ENCODE peak calls at places on chromosomes 2 and 18, in five cellular contexts. A is GM12878, G is K562, V is HepG2, F is H1. Q is an unnamed sample.

GRCh38 chr2:149112713-149113112 is 74.2 kb downstream of the LYPD6B start:
- DNase-seq in G (no peak), A (no peak), F (no peak), V (no peak), Q (no peak)

GRCh38 chr2:47724221-47724981 is 58.5 kb upstream of the MSH6 start:
- DNase-seq in V (no peak), F (no peak), A (peak; percentile 100), G (peak; percentile 6), Q (no peak)

GRCh38 chr2:46306320-46306719 is 9.1 kb downstream of the EPAS1 start:
- DNase-seq in V (peak; percentile 97), F (no peak), G (no peak), A (no peak), Q (no peak)

GRCh38 chr18:70411886-70412443 is 123.1 kb downstream of the SOCS6 start:
- DNase-seq in F (no peak), V (no peak), A (no peak), G (no peak), Q (no peak)

GRCh38 chr18:6414118-6414722 is 491 bp downstream of the L3MBTL4 start:
- DNase-seq in A (no peak), V (peak; percentile 22), F (no peak), G (no peak), Q (peak; percentile 71)

GRCh38 chr2:210584834-210585233 is 28.4 kb downstream of the CPS1 start:
- DNase-seq in G (no peak), A (no peak), V (peak; percentile 55), F (no peak), Q (peak; percentile 6)

GRCh38 chr2:61157371-61158003 is 4.5 kb upstream of the C2orf74 start:
- DNase-seq in F (no peak), G (no peak), A (no peak), V (no peak), Q (no peak)

GRCh38 chr18:23380001-23380550 is 73.0 kb upstream of the RIOK3 start:
- DNase-seq in G (peak; percentile 9), F (no peak), A (no peak), V (no peak), Q (peak; percentile 31)

GRCh38 chr18:34871435-34871834 is 161.3 kb downstream of the DTNA start:
- DNase-seq in V (no peak), A (no peak), G (no peak), F (no peak), Q (no peak)

GRCh38 chr18:21740474-21740723 is 193 bp upstream of the MIB1 start:
- DNase-seq in F (peak; percentile 90), G (peak; percentile 98), V (peak; percentile 92), A (no peak), Q (peak; percentile 98)

GRCh38 chr18:51168960-51169662 is 28.4 kb downstream of the MEX3C start:
- DNase-seq in G (no peak), F (no peak), A (no peak), V (no peak), Q (no peak)

GRCh38 chr2:227606476-227606875 is 7.8 kb downstream of the SCYGR2 start:
- DNase-seq in V (no peak), A (no peak), G (no peak), F (no peak), Q (no peak)

GRCh38 chr2:205763708-205764501 is 81.6 kb downstream of the NRP2 start:
- DNase-seq in V (no peak), A (no peak), G (peak; percentile 53), F (peak; percentile 68), Q (peak; percentile 92)

GRCh38 chr2:233354971-233355574 is 779 bp downstream of the DGKD start:
- DNase-seq in A (no peak), F (no peak), V (no peak), G (no peak), Q (peak; percentile 49)

GRCh38 chr2:115739574-115739973 is 1297.1 kb downstream of the DPP10 start:
- DNase-seq in V (no peak), G (no peak), A (no peak), F (peak; percentile 3), Q (peak; percentile 69)

GRCh38 chr2:56053679-56054078 is 130.1 kb upstream of the EFEMP1 start:
- DNase-seq in F (no peak), A (no peak), V (no peak), G (no peak), Q (no peak)

DNA sequence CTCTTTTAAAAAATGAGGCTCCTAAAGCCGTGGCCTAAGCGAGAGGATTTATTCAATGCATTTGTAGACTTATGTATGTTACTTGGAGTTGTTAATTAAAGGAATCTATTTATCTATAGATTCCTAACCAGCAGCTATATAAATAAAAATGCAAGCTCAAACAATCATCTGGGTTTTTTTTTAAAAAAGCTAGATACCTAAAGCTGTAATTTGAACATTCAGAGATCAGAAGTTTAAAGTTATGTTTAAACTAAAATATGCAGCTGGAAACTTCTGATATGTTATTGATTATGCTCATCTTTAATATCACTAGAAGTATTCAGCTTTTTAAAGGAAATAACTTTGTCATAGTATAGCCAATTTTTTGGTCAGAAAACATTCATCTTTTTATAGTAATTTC is 1.0 kb downstream of the MEIS1 start:
- DNase-seq in A (no peak), G (no peak), V (no peak), F (no peak), Q (no peak)
- H3K27me3 ChIP-seq in A (peaks cover 9% of the 10 kb centered on the region), G (no peaks in the 10 kb centered on the region), V (no peaks in the 10 kb centered on the region), F (peaks cover 80% of the 10 kb centered on the region), Q (peaks cover 98% of the 10 kb centered on the region)

DNA sequence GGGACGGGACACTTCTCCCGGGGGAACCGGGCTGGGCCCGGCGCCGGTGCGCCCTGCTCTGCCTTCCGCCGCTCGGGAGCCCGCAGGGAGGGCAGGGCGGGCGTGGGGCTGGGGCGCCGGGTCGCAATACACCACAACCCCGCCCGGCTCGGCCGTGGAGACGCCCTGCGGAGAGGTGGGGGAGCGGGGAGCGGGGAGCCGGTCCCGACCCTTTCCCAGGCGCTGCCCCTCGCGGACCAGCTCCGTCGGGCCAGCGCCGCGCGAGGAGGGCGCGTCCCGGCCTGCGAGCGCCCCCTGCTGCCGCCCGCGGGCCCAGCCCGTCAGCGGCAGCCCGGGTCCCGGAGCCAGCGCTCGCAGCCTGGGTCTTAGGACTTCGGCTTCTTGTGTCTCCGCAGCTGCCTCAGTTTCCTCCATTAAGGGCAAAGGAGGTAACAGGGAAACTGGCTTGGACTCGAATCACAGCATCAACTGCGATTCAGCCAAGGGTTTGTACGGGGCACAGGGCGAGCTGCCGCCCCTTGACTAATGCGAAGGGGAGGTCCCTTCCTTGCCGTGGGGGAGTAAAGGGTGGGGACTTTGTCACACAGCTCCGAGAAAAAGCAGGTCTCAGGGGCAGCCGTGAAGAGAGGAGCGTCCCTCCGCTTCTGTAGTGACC is 635 bp upstream of the ADRA2B start:
- DNase-seq in A (no peak), F (no peak), G (peak; percentile 70), V (no peak), Q (peak; percentile 78)
- TF ChIP-seq CREB1 in A (no peak), F (no peak), G (no peak), V (no peak), Q (no peak)

GRCh38 chr2:65256088-65256487 is 28.5 kb downstream of the ACTR2 start:
- DNase-seq in F (no peak), A (no peak), G (no peak), V (no peak), Q (peak; percentile 11)
- H3K36me3 ChIP-seq in F (no peaks in the 10 kb centered on the region), A (peaks cover 2% of the 10 kb centered on the region), G (peaks cover 71% of the 10 kb centered on the region), V (peaks cover 12% of the 10 kb centered on the region), Q (peaks cover 11% of the 10 kb centered on the region)

DNA sequence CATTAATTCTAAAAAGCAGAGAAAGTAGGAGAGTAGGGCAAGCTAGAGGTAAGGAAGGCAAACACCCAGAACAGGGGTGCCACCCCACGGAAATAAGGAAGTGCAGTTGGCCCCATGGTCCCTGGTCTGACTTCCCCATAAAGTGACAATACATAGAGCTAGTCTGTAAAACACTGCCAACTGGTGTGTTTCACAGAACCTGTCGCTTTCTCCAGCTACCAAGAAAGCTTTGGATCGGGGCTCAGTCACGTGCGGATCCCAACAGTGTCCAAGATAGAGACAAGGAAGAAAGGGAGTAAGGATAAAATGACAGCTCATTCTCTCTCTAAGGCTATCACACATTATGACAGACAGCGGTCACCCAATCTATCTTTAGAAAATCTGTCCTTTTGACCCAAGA is 36.4 kb downstream of the TBC1D8 start:
- DNase-seq in F (no peak), A (no peak), G (no peak), V (no peak), Q (no peak)
- H3K27me3 ChIP-seq in F (no peaks in the 10 kb centered on the region), A (no peaks in the 10 kb centered on the region), G (peaks cover 19% of the 10 kb centered on the region), V (no peaks in the 10 kb centered on the region), Q (no peaks in the 10 kb centered on the region)

GRCh38 chr2:100011272-100011711 is 131.1 kb downstream of the AFF3 start:
- DNase-seq in V (no peak), A (no peak), G (no peak), F (no peak), Q (no peak)
- TF ChIP-seq CREB1 in V (no peak), A (no peak), G (no peak), F (no peak), Q (no peak)

Q was measured in GM23338.